ENCODE peak calls at places on chromosomes 13 and 19, in eight cellular contexts. One of them, this sample, is unnamed.

GRCh38 chr13:43268632-43269031 is 245.2 kb downstream of the DNAJC15 start:
- DNase-seq in T-helper 2 cell treated with Interferon-gamma antibody and Interleukin-4, amounts not matched to agents 5 μg/mL and 100 μg/mL, for 36 hours: no peak
- DNase-seq in nephron progenitor cell: no peak
- DNase-seq in heart right ventricle: no peak
- DNase-seq in frontal cortex: no peak
- DNase-seq in fibroblast of pulmonary artery: peak
- DNase-seq in effector memory CD4-positive, alpha-beta T cell: no peak
- DNase-seq in neural crest cell: no peak
- DNase-seq in this sample: no peak

GRCh38 chr19:13850910-13851753 is 25.8 kb upstream of the NANOS3 start:
- DNase-seq in T-helper 2 cell treated with Interferon-gamma antibody and Interleukin-4, amounts not matched to agents 5 μg/mL and 100 μg/mL, for 36 hours: peak
- DNase-seq in nephron progenitor cell: no peak
- DNase-seq in heart right ventricle: peak
- DNase-seq in frontal cortex: no peak
- DNase-seq in fibroblast of pulmonary artery: peak
- DNase-seq in effector memory CD4-positive, alpha-beta T cell: peak
- DNase-seq in neural crest cell: no peak
- DNase-seq in this sample: peak

GRCh38 chr19:10000171-10000826 is 10.0 kb downstream of the COL5A3 start:
- DNase-seq in T-helper 2 cell treated with Interferon-gamma antibody and Interleukin-4, amounts not matched to agents 5 μg/mL and 100 μg/mL, for 36 hours: peak
- DNase-seq in nephron progenitor cell: peak
- DNase-seq in heart right ventricle: peak
- DNase-seq in frontal cortex: peak
- DNase-seq in fibroblast of pulmonary artery: peak
- DNase-seq in effector memory CD4-positive, alpha-beta T cell: peak
- DNase-seq in neural crest cell: peak
- DNase-seq in this sample: no peak

GRCh38 chr13:84445776-84446175 is 563.5 kb upstream of the SLITRK1 start:
- DNase-seq in T-helper 2 cell treated with Interferon-gamma antibody and Interleukin-4, amounts not matched to agents 5 μg/mL and 100 μg/mL, for 36 hours: no peak
- DNase-seq in nephron progenitor cell: no peak
- DNase-seq in heart right ventricle: no peak
- DNase-seq in frontal cortex: no peak
- DNase-seq in fibroblast of pulmonary artery: peak
- DNase-seq in effector memory CD4-positive, alpha-beta T cell: no peak
- DNase-seq in neural crest cell: no peak
- DNase-seq in this sample: no peak

GRCh38 chr19:10683064-10683426 is 18.2 kb upstream of the QTRT1 start:
- DNase-seq in T-helper 2 cell treated with Interferon-gamma antibody and Interleukin-4, amounts not matched to agents 5 μg/mL and 100 μg/mL, for 36 hours: no peak
- DNase-seq in nephron progenitor cell: no peak
- DNase-seq in heart right ventricle: no peak
- DNase-seq in frontal cortex: no peak
- DNase-seq in fibroblast of pulmonary artery: no peak
- DNase-seq in effector memory CD4-positive, alpha-beta T cell: no peak
- DNase-seq in neural crest cell: no peak
- DNase-seq in this sample: no peak

GRCh38 chr13:93709511-93710244 is 483.1 kb downstream of the GPC6 start:
- DNase-seq in T-helper 2 cell treated with Interferon-gamma antibody and Interleukin-4, amounts not matched to agents 5 μg/mL and 100 μg/mL, for 36 hours: no peak
- DNase-seq in nephron progenitor cell: no peak
- DNase-seq in heart right ventricle: no peak
- DNase-seq in frontal cortex: no peak
- DNase-seq in fibroblast of pulmonary artery: no peak
- DNase-seq in effector memory CD4-positive, alpha-beta T cell: no peak
- DNase-seq in neural crest cell: no peak
- DNase-seq in this sample: no peak

GRCh38 chr13:110713642-110713952 is at the start of gene ING1:
- DNase-seq in T-helper 2 cell treated with Interferon-gamma antibody and Interleukin-4, amounts not matched to agents 5 μg/mL and 100 μg/mL, for 36 hours: no peak
- DNase-seq in nephron progenitor cell: no peak
- DNase-seq in heart right ventricle: no peak
- DNase-seq in frontal cortex: no peak
- DNase-seq in fibroblast of pulmonary artery: no peak
- DNase-seq in effector memory CD4-positive, alpha-beta T cell: no peak
- DNase-seq in neural crest cell: no peak
- DNase-seq in this sample: no peak

GRCh38 chr19:15161028-15161984 is 39.5 kb downstream of the NOTCH3 start:
- DNase-seq in T-helper 2 cell treated with Interferon-gamma antibody and Interleukin-4, amounts not matched to agents 5 μg/mL and 100 μg/mL, for 36 hours: no peak
- DNase-seq in nephron progenitor cell: peak
- DNase-seq in heart right ventricle: no peak
- DNase-seq in frontal cortex: no peak
- DNase-seq in fibroblast of pulmonary artery: peak
- DNase-seq in effector memory CD4-positive, alpha-beta T cell: no peak
- DNase-seq in neural crest cell: peak
- DNase-seq in this sample: no peak

GRCh38 chr19:41548954-41549688 is 26.8 kb upstream of the CEACAM21 start:
- DNase-seq in T-helper 2 cell treated with Interferon-gamma antibody and Interleukin-4, amounts not matched to agents 5 μg/mL and 100 μg/mL, for 36 hours: peak
- DNase-seq in nephron progenitor cell: no peak
- DNase-seq in heart right ventricle: peak
- DNase-seq in frontal cortex: no peak
- DNase-seq in fibroblast of pulmonary artery: no peak
- DNase-seq in effector memory CD4-positive, alpha-beta T cell: peak
- DNase-seq in neural crest cell: peak
- DNase-seq in this sample: no peak

GRCh38 chr19:15195381-15195964 is 5.3 kb downstream of the NOTCH3 start:
- DNase-seq in T-helper 2 cell treated with Interferon-gamma antibody and Interleukin-4, amounts not matched to agents 5 μg/mL and 100 μg/mL, for 36 hours: no peak
- DNase-seq in nephron progenitor cell: peak
- DNase-seq in heart right ventricle: peak
- DNase-seq in frontal cortex: no peak
- DNase-seq in fibroblast of pulmonary artery: peak
- DNase-seq in effector memory CD4-positive, alpha-beta T cell: no peak
- DNase-seq in neural crest cell: peak
- DNase-seq in this sample: no peak

GRCh38 chr19:18274776-18275356 is 614 bp upstream of the IQCN start:
- DNase-seq in T-helper 2 cell treated with Interferon-gamma antibody and Interleukin-4, amounts not matched to agents 5 μg/mL and 100 μg/mL, for 36 hours: no peak
- DNase-seq in nephron progenitor cell: no peak
- DNase-seq in heart right ventricle: peak
- DNase-seq in frontal cortex: peak
- DNase-seq in fibroblast of pulmonary artery: peak
- DNase-seq in effector memory CD4-positive, alpha-beta T cell: no peak
- DNase-seq in neural crest cell: no peak
- DNase-seq in this sample: peak

GRCh38 chr13:46633416-46633815 is 80.4 kb downstream of the LRCH1 start:
- DNase-seq in T-helper 2 cell treated with Interferon-gamma antibody and Interleukin-4, amounts not matched to agents 5 μg/mL and 100 μg/mL, for 36 hours: no peak
- DNase-seq in nephron progenitor cell: no peak
- DNase-seq in heart right ventricle: no peak
- DNase-seq in frontal cortex: no peak
- DNase-seq in fibroblast of pulmonary artery: peak
- DNase-seq in effector memory CD4-positive, alpha-beta T cell: no peak
- DNase-seq in neural crest cell: no peak
- DNase-seq in this sample: no peak

GRCh38 chr19:18253716-18254115 is 20.5 kb downstream of the IQCN start:
- DNase-seq in T-helper 2 cell treated with Interferon-gamma antibody and Interleukin-4, amounts not matched to agents 5 μg/mL and 100 μg/mL, for 36 hours: no peak
- DNase-seq in nephron progenitor cell: no peak
- DNase-seq in heart right ventricle: no peak
- DNase-seq in frontal cortex: no peak
- DNase-seq in fibroblast of pulmonary artery: no peak
- DNase-seq in effector memory CD4-positive, alpha-beta T cell: no peak
- DNase-seq in neural crest cell: no peak
- DNase-seq in this sample: no peak

GRCh38 chr13:112053167-112053743 is 13.7 kb upstream of the SOX1 start:
- DNase-seq in T-helper 2 cell treated with Interferon-gamma antibody and Interleukin-4, amounts not matched to agents 5 μg/mL and 100 μg/mL, for 36 hours: no peak
- DNase-seq in nephron progenitor cell: no peak
- DNase-seq in heart right ventricle: no peak
- DNase-seq in frontal cortex: no peak
- DNase-seq in fibroblast of pulmonary artery: no peak
- DNase-seq in effector memory CD4-positive, alpha-beta T cell: no peak
- DNase-seq in neural crest cell: no peak
- DNase-seq in this sample: no peak

GRCh38 chr13:48930933-48931332 is 44.8 kb upstream of the FNDC3A start:
- DNase-seq in T-helper 2 cell treated with Interferon-gamma antibody and Interleukin-4, amounts not matched to agents 5 μg/mL and 100 μg/mL, for 36 hours: no peak
- DNase-seq in nephron progenitor cell: no peak
- DNase-seq in heart right ventricle: no peak
- DNase-seq in frontal cortex: no peak
- DNase-seq in fibroblast of pulmonary artery: no peak
- DNase-seq in effector memory CD4-positive, alpha-beta T cell: no peak
- DNase-seq in neural crest cell: no peak
- DNase-seq in this sample: no peak

GRCh38 chr19:55549500-55550320 is 4.4 kb upstream of the SBK3 start:
- DNase-seq in T-helper 2 cell treated with Interferon-gamma antibody and Interleukin-4, amounts not matched to agents 5 μg/mL and 100 μg/mL, for 36 hours: no peak
- DNase-seq in nephron progenitor cell: peak
- DNase-seq in heart right ventricle: no peak
- DNase-seq in frontal cortex: no peak
- DNase-seq in fibroblast of pulmonary artery: peak
- DNase-seq in effector memory CD4-positive, alpha-beta T cell: no peak
- DNase-seq in neural crest cell: peak
- DNase-seq in this sample: no peak

GRCh38 chr19:12681074-12681987 is at the start of gene DHPS:
- DNase-seq in T-helper 2 cell treated with Interferon-gamma antibody and Interleukin-4, amounts not matched to agents 5 μg/mL and 100 μg/mL, for 36 hours: peak
- DNase-seq in nephron progenitor cell: peak
- DNase-seq in heart right ventricle: peak
- DNase-seq in frontal cortex: peak
- DNase-seq in fibroblast of pulmonary artery: peak
- DNase-seq in effector memory CD4-positive, alpha-beta T cell: peak
- DNase-seq in neural crest cell: peak
- DNase-seq in this sample: peak

GRCh38 chr13:106568225-106569003 is 477 bp upstream of the ARGLU1 start:
- DNase-seq in T-helper 2 cell treated with Interferon-gamma antibody and Interleukin-4, amounts not matched to agents 5 μg/mL and 100 μg/mL, for 36 hours: no peak
- DNase-seq in nephron progenitor cell: no peak
- DNase-seq in heart right ventricle: no peak
- DNase-seq in frontal cortex: no peak
- DNase-seq in fibroblast of pulmonary artery: no peak
- DNase-seq in effector memory CD4-positive, alpha-beta T cell: no peak
- DNase-seq in neural crest cell: no peak
- DNase-seq in this sample: no peak

GRCh38 chr19:2665103-2665502 is 37.4 kb downstream of the GNG7 start:
- DNase-seq in T-helper 2 cell treated with Interferon-gamma antibody and Interleukin-4, amounts not matched to agents 5 μg/mL and 100 μg/mL, for 36 hours: no peak
- DNase-seq in nephron progenitor cell: no peak
- DNase-seq in heart right ventricle: no peak
- DNase-seq in frontal cortex: no peak
- DNase-seq in fibroblast of pulmonary artery: no peak
- DNase-seq in effector memory CD4-positive, alpha-beta T cell: no peak
- DNase-seq in neural crest cell: no peak
- DNase-seq in this sample: no peak

GRCh38 chr19:54388001-54388802 is 23.5 kb upstream of the LAIR1 start:
- DNase-seq in T-helper 2 cell treated with Interferon-gamma antibody and Interleukin-4, amounts not matched to agents 5 μg/mL and 100 μg/mL, for 36 hours: peak
- DNase-seq in nephron progenitor cell: peak
- DNase-seq in heart right ventricle: no peak
- DNase-seq in frontal cortex: no peak
- DNase-seq in fibroblast of pulmonary artery: no peak
- DNase-seq in effector memory CD4-positive, alpha-beta T cell: peak
- DNase-seq in neural crest cell: no peak
- DNase-seq in this sample: no peak

GRCh38 chr13:52414963-52415362 is 9.0 kb upstream of the THSD1 start:
- DNase-seq in T-helper 2 cell treated with Interferon-gamma antibody and Interleukin-4, amounts not matched to agents 5 μg/mL and 100 μg/mL, for 36 hours: no peak
- DNase-seq in nephron progenitor cell: no peak
- DNase-seq in heart right ventricle: no peak
- DNase-seq in frontal cortex: no peak
- DNase-seq in fibroblast of pulmonary artery: peak
- DNase-seq in effector memory CD4-positive, alpha-beta T cell: no peak
- DNase-seq in neural crest cell: no peak
- DNase-seq in this sample: no peak

GRCh38 chr19:7272856-7273578 is 21.2 kb downstream of the INSR start:
- DNase-seq in T-helper 2 cell treated with Interferon-gamma antibody and Interleukin-4, amounts not matched to agents 5 μg/mL and 100 μg/mL, for 36 hours: no peak
- DNase-seq in nephron progenitor cell: no peak
- DNase-seq in heart right ventricle: no peak
- DNase-seq in frontal cortex: no peak
- DNase-seq in fibroblast of pulmonary artery: no peak
- DNase-seq in effector memory CD4-positive, alpha-beta T cell: no peak
- DNase-seq in neural crest cell: no peak
- DNase-seq in this sample: no peak

This sample was measured in substantia nigra.